ENCODE peak calls at places on chromosomes 1 and 21, in five cellular contexts. W is left colon, Y is PC-9, S is RWPE1, J is AG09319. F is an unnamed sample.

GRCh38 chr21:32940079-32941014 is 85.4 kb upstream of the OLIG2 start:
- DNase-seq in S (peak; percentile 44), W (peak; percentile 24), J (peak; percentile 11), Y (no peak), F (no peak)

GRCh38 chr1:66251521-66251920 is 282.4 kb upstream of the SGIP1 start:
- DNase-seq in J (no peak), Y (no peak), S (no peak), W (no peak), F (no peak)

GRCh38 chr21:41601573-41602371 is 93.8 kb upstream of the TMPRSS2 start:
- DNase-seq in J (peak; percentile 10), W (no peak), S (no peak), Y (no peak), F (no peak)

GRCh38 chr21:31103163-31103562 is 64.9 kb upstream of the KRTAP19-8 start:
- DNase-seq in J (no peak), S (no peak), W (no peak), Y (no peak), F (no peak)

GRCh38 chr1:54610048-54610447 is 13.3 kb downstream of the FAM151A start:
- DNase-seq in J (no peak), Y (no peak), W (no peak), S (no peak), F (no peak)

GRCh38 chr1:35838693-35839245 is 31.0 kb downstream of the AGO4 start:
- DNase-seq in S (no peak), Y (no peak), J (no peak), W (no peak), F (no peak)

GRCh38 chr21:45429221-45430164 is 24.5 kb downstream of the COL18A1 start:
- DNase-seq in Y (no peak), S (no peak), J (no peak), W (no peak), F (no peak)

GRCh38 chr1:156372876-156373275 is 3.9 kb downstream of the RHBG start:
- DNase-seq in S (no peak), J (no peak), W (no peak), Y (no peak), F (no peak)

GRCh38 chr1:54135436-54136120 is 17.2 kb downstream of the CDCP2 start:
- DNase-seq in Y (no peak), J (no peak), W (no peak), S (no peak), F (no peak)

GRCh38 chr1:3628445-3628844 is 3.6 kb downstream of the TPRG1L start:
- DNase-seq in J (no peak), Y (no peak), S (no peak), W (no peak), F (no peak)

GRCh38 chr1:153355445-153356071 is 2.1 kb upstream of the S100A9 start:
- DNase-seq in J (peak; percentile 1), Y (peak; percentile 61), W (peak; percentile 64), S (peak; percentile 68), F (no peak)

GRCh38 chr1:39845569-39846566 is 37.4 kb downstream of the TRIT1 start:
- DNase-seq in J (peak; percentile 49), W (peak; percentile 92), S (peak; percentile 39), Y (no peak), F (peak; percentile 62)

GRCh38 chr1:19083081-19083480 is 126.6 kb upstream of the IFFO2 start:
- DNase-seq in Y (no peak), S (no peak), W (no peak), J (no peak), F (no peak)

GRCh38 chr1:22264464-22265330 is 121.8 kb upstream of the WNT4 start:
- DNase-seq in S (no peak), J (no peak), Y (no peak), W (no peak), F (no peak)

GRCh38 chr1:157289001-157289400 is 150.8 kb upstream of the ETV3 start:
- DNase-seq in S (no peak), W (no peak), Y (no peak), J (no peak), F (no peak)

GRCh38 chr1:246629976-246630375 is 63.7 kb downstream of the CNST start:
- DNase-seq in S (no peak), W (no peak), J (no peak), Y (no peak), F (no peak)

GRCh38 chr1:78918157-78918556 is 88.4 kb downstream of the ADGRL4 start:
- DNase-seq in J (no peak), Y (no peak), S (no peak), W (no peak), F (no peak)

GRCh38 chr1:40267767-40268187 is 9.7 kb downstream of the ZMPSTE24 start:
- DNase-seq in W (no peak), Y (no peak), S (peak; percentile 48), J (peak; percentile 97), F (no peak)

GRCh38 chr1:75115654-75116053 is 18.5 kb upstream of the LHX8 start:
- DNase-seq in Y (no peak), S (no peak), J (no peak), W (no peak), F (no peak)

GRCh38 chr1:184910596-184910995 is 63.7 kb downstream of the NIBAN1 start:
- DNase-seq in W (no peak), Y (no peak), J (peak; percentile 44), S (no peak), F (no peak)

GRCh38 chr1:216173315-216173714 is 249.9 kb downstream of the USH2A start:
- DNase-seq in J (no peak), S (no peak), Y (no peak), W (no peak), F (no peak)

GRCh38 chr1:244941121-244941520 is 76.8 kb upstream of the HNRNPU start:
- DNase-seq in W (no peak), J (no peak), S (no peak), Y (no peak), F (no peak)

GRCh38 chr1:10701145-10701544 is 95.3 kb downstream of the CASZ1 start:
- DNase-seq in W (no peak), S (no peak), J (no peak), Y (no peak), F (no peak)

GRCh38 chr1:24793762-24794161 is 48.5 kb downstream of the CLIC4 start:
- DNase-seq in Y (no peak), W (no peak), S (no peak), J (no peak), F (no peak)

GRCh38 chr1:89035080-89035479 is 12.4 kb upstream of the GBP3 start:
- DNase-seq in W (no peak), J (no peak), S (no peak), Y (no peak), F (no peak)

GRCh38 chr1:50992532-50993318 is 22.7 kb downstream of the CDKN2C start:
- DNase-seq in S (no peak), J (no peak), W (no peak), Y (no peak), F (no peak)

GRCh38 chr1:204114606-204115005 is 37.2 kb downstream of the ETNK2 start:
- DNase-seq in Y (no peak), W (no peak), J (no peak), S (no peak), F (no peak)

GRCh38 chr1:178745260-178745659 is 20.2 kb downstream of the RALGPS2 start:
- DNase-seq in W (no peak), J (no peak), Y (no peak), S (no peak), F (no peak)

GRCh38 chr21:15051652-15052554 is 12.9 kb downstream of the NRIP1 start:
- DNase-seq in Y (no peak), S (peak; percentile 10), W (no peak), J (no peak), F (no peak)

GRCh38 chr1:65065535-65066378 is 82.2 kb upstream of the AK4 start:
- DNase-seq in S (peak; percentile 34), W (peak; percentile 54), Y (no peak), J (no peak), F (no peak)

GRCh38 chr1:17768651-17769241 is 13.6 kb downstream of the ACTL8 start:
- DNase-seq in S (no peak), J (peak; percentile 19), W (peak; percentile 8), Y (peak; percentile 35), F (no peak)

GRCh38 chr1:53362270-53362669 is 34.4 kb upstream of the LRP8 start:
- DNase-seq in Y (no peak), J (no peak), W (no peak), S (no peak), F (no peak)

GRCh38 chr1:205344010-205344808 is 12.5 kb downstream of the KLHDC8A start:
- DNase-seq in S (no peak), J (no peak), Y (no peak), W (peak; percentile 61), F (no peak)

GRCh38 chr1:172492421-172492820 is 40.5 kb upstream of the SUCO start:
- DNase-seq in W (no peak), S (no peak), Y (no peak), J (no peak), F (no peak)

GRCh38 chr1:34013958-34014737 is 150.3 kb downstream of the HMGB4 start:
- DNase-seq in Y (no peak), S (no peak), W (peak; percentile 9), J (no peak), F (no peak)

GRCh38 chr1:17184161-17184665 is 20.7 kb upstream of the PADI1 start:
- DNase-seq in Y (no peak), W (no peak), J (no peak), S (no peak), F (no peak)

GRCh38 chr1:183804916-183805734 is at the start of gene RGL1:
- DNase-seq in S (peak; percentile 32), J (no peak), W (peak; percentile 50), Y (peak; percentile 91), F (no peak)

GRCh38 chr1:192435704-192436103 is 118.9 kb downstream of the RGS21 start:
- DNase-seq in S (no peak), J (no peak), W (no peak), Y (no peak), F (no peak)

F was measured in keratinocyte.